ENCODE peak calls at places on chromosomes 1 and 21, in eight cellular contexts. X is retina; N is KG1; K is CD4-positive, alpha-beta memory T cell; S is activated naive CD4-positive, alpha-beta T cell; P is T1000; R is LNCaP clone FGC; O is left cardiac atrium. B is an unnamed sample.

GRCh38 chr1:108590436-108590835 is 30.5 kb downstream of the EEIG2 start:
- DNase-seq in X (no peak), N (no peak), K (no peak), S (no peak), P (no peak), R (no peak), O (no peak), B (no peak)

GRCh38 chr1:177007437-177008161 is 156.9 kb downstream of the ASTN1 start:
- DNase-seq in X (no peak), N (no peak), K (no peak), S (no peak), P (no peak), R (no peak), O (no peak), B (no peak)

GRCh38 chr1:181493145-181493544 is 9.8 kb downstream of the CACNA1E start:
- DNase-seq in X (no peak), N (no peak), K (no peak), S (no peak), P (no peak), R (no peak), O (no peak), B (no peak)

GRCh38 chr1:226132731-226133503 is 53.6 kb downstream of the ACBD3 start:
- DNase-seq in X (no peak), N (no peak), K (no peak), S (no peak), P (no peak), R (peak), O (peak), B (no peak)

GRCh38 chr1:226987623-226988336 is 47.7 kb downstream of the COQ8A start:
- DNase-seq in X (no peak), N (no peak), K (no peak), S (no peak), P (no peak), R (no peak), O (no peak), B (no peak)

GRCh38 chr1:82451191-82451590 is 650.5 kb downstream of the ADGRL2 start:
- DNase-seq in X (no peak), N (no peak), K (no peak), S (no peak), P (no peak), R (no peak), O (no peak), B (no peak)

GRCh38 chr21:26061437-26061836 is 109.1 kb downstream of the APP start:
- DNase-seq in X (no peak), N (no peak), K (no peak), S (no peak), P (no peak), R (no peak), O (no peak), B (no peak)

GRCh38 chr1:165241952-165242351 is 114.6 kb downstream of the LMX1A start:
- DNase-seq in X (no peak), N (no peak), K (no peak), S (no peak), P (no peak), R (no peak), O (no peak), B (no peak)

GRCh38 chr1:8257621-8258020 is 60.3 kb upstream of the SLC45A1 start:
- DNase-seq in X (no peak), N (no peak), K (no peak), S (no peak), P (no peak), R (no peak), O (no peak), B (no peak)

GRCh38 chr1:191176131-191176530 is 698.5 kb upstream of the BRINP3 start:
- DNase-seq in X (no peak), N (no peak), K (no peak), S (no peak), P (no peak), R (no peak), O (no peak), B (no peak)

GRCh38 chr1:207336559-207337467 is 15.3 kb downstream of the CD55 start:
- DNase-seq in X (no peak), N (no peak), K (peak), S (no peak), P (no peak), R (no peak), O (no peak), B (no peak)

GRCh38 chr1:216293673-216294072 is 129.6 kb downstream of the USH2A start:
- DNase-seq in X (no peak), N (no peak), K (no peak), S (no peak), P (peak), R (no peak), O (no peak), B (no peak)

GRCh38 chr1:62052946-62053345 is 141.7 kb upstream of the L1TD1 start:
- DNase-seq in X (no peak), N (no peak), K (no peak), S (no peak), P (no peak), R (no peak), O (no peak), B (no peak)

GRCh38 chr21:44370027-44370735 is 16.8 kb downstream of the TRPM2 start:
- DNase-seq in X (peak), N (no peak), K (no peak), S (no peak), P (peak), R (no peak), O (no peak), B (no peak)

GRCh38 chr21:15222711-15223110 is 157.9 kb upstream of the NRIP1 start:
- DNase-seq in X (no peak), N (no peak), K (no peak), S (no peak), P (no peak), R (no peak), O (no peak), B (no peak)

GRCh38 chr1:9615316-9616063 is 26.8 kb downstream of the TMEM201 start:
- DNase-seq in X (peak), N (peak), K (no peak), S (peak), P (no peak), R (no peak), O (peak), B (peak)

GRCh38 chr1:224201336-224201735 is 18.3 kb downstream of the DEGS1 start:
- DNase-seq in X (no peak), N (no peak), K (no peak), S (no peak), P (no peak), R (no peak), O (no peak), B (no peak)

GRCh38 chr1:186819140-186819539 is 9.6 kb upstream of the PLA2G4A start:
- DNase-seq in X (no peak), N (no peak), K (no peak), S (no peak), P (no peak), R (no peak), O (no peak), B (no peak)

GRCh38 chr1:29177022-29177705 is 4.5 kb downstream of the SRSF4 start:
- DNase-seq in X (no peak), N (no peak), K (no peak), S (no peak), P (no peak), R (no peak), O (no peak), B (no peak)

GRCh38 chr1:22387888-22388564 is 63.6 kb upstream of the ZBTB40 start:
- DNase-seq in X (no peak), N (no peak), K (no peak), S (no peak), P (no peak), R (no peak), O (no peak), B (no peak)

GRCh38 chr1:51564124-51564523 is 45.1 kb upstream of the EPS15 start:
- DNase-seq in X (no peak), N (no peak), K (peak), S (no peak), P (no peak), R (no peak), O (no peak), B (no peak)

GRCh38 chr21:40049031-40049958 is 182.1 kb downstream of the PCP4 start:
- DNase-seq in X (peak), N (no peak), K (no peak), S (no peak), P (no peak), R (no peak), O (no peak), B (no peak)

GRCh38 chr1:66282885-66283284 is 251.1 kb upstream of the SGIP1 start:
- DNase-seq in X (no peak), N (no peak), K (no peak), S (no peak), P (no peak), R (peak), O (no peak), B (no peak)

GRCh38 chr21:42652527-42653491 is 612 bp upstream of the PDE9A start:
- DNase-seq in X (peak), N (no peak), K (no peak), S (no peak), P (no peak), R (no peak), O (peak), B (peak)

GRCh38 chr21:35376406-35377135 is 327.5 kb upstream of the RUNX1 start:
- DNase-seq in X (no peak), N (no peak), K (no peak), S (no peak), P (no peak), R (no peak), O (no peak), B (no peak)

GRCh38 chr21:38712076-38712475 is 93.7 kb upstream of the ETS2 start:
- DNase-seq in X (no peak), N (no peak), K (no peak), S (no peak), P (no peak), R (peak), O (no peak), B (peak)

GRCh38 chr1:21089299-21089698 is 87.4 kb downstream of the EIF4G3 start:
- DNase-seq in X (no peak), N (no peak), K (no peak), S (no peak), P (no peak), R (no peak), O (no peak), B (no peak)

GRCh38 chr1:171127481-171127880 is 36.8 kb downstream of the FMO3 start:
- DNase-seq in X (no peak), N (no peak), K (no peak), S (no peak), P (no peak), R (no peak), O (no peak), B (no peak)

GRCh38 chr1:205497351-205497750 is 7.1 kb upstream of the CDK18 start:
- DNase-seq in X (no peak), N (no peak), K (no peak), S (no peak), P (no peak), R (no peak), O (no peak), B (no peak)

GRCh38 chr1:17183388-17184160 is 21.4 kb upstream of the PADI1 start:
- DNase-seq in X (no peak), N (no peak), K (no peak), S (no peak), P (no peak), R (no peak), O (no peak), B (no peak)

GRCh38 chr1:61839702-61840101 is 97.4 kb downstream of the PATJ start:
- DNase-seq in X (no peak), N (no peak), K (no peak), S (no peak), P (no peak), R (no peak), O (no peak), B (no peak)

GRCh38 chr1:46611691-46612221 is 4.9 kb downstream of the MOB3C start:
- DNase-seq in X (no peak), N (no peak), K (no peak), S (no peak), P (peak), R (no peak), O (no peak), B (no peak)

GRCh38 chr21:33308586-33309490 is 15.9 kb upstream of the IFNAR1 start:
- DNase-seq in X (no peak), N (no peak), K (no peak), S (no peak), P (no peak), R (no peak), O (no peak), B (no peak)

GRCh38 chr1:51234721-51235425 is 1.2 kb upstream of the RNF11 start:
- DNase-seq in X (peak), N (no peak), K (peak), S (peak), P (no peak), R (peak), O (peak), B (peak)

GRCh38 chr21:31727181-31727580 is 4.7 kb downstream of the SCAF4 start:
- DNase-seq in X (no peak), N (no peak), K (no peak), S (no peak), P (no peak), R (no peak), O (no peak), B (no peak)

GRCh38 chr1:176073524-176074157 is 133.4 kb downstream of the COP1 start:
- DNase-seq in X (peak), N (peak), K (no peak), S (no peak), P (no peak), R (peak), O (no peak), B (no peak)

GRCh38 chr1:31688233-31688918 is 15.4 kb downstream of the COL16A1 start:
- DNase-seq in X (no peak), N (no peak), K (no peak), S (no peak), P (no peak), R (no peak), O (no peak), B (no peak)

GRCh38 chr1:234960722-234961467 is 167.7 kb downstream of the TOMM20 start:
- DNase-seq in X (no peak), N (no peak), K (no peak), S (no peak), P (no peak), R (peak), O (peak), B (no peak)

GRCh38 chr21:44778983-44779382 is 22.6 kb downstream of the UBE2G2 start:
- DNase-seq in X (no peak), N (no peak), K (no peak), S (no peak), P (no peak), R (no peak), O (no peak), B (no peak)

B was measured in caudate nucleus.